ENCODE peak calls at places on chromosomes 13 and 19, in ten cellular contexts. One of them, this sample, is unnamed. For H3K27me3 and H3K36me3, the result is how much of the 10 kb centered on the place peaks cover.

GRCh38 chr13:49499889-49500660 is 4.3 kb downstream of the PHF11 start:
- DNase-seq in GM23338: no peak
- DNase-seq in heart right ventricle: no peak
- DNase-seq in lung: no peak
- DNase-seq in cardiac muscle cell: no peak
- DNase-seq in suprapubic skin: no peak
- DNase-seq in aorta: no peak
- DNase-seq in body of pancreas: no peak
- DNase-seq in GM12878: no peak
- DNase-seq in heart left ventricle: no peak
- DNase-seq in this sample: no peak

GRCh38 chr19:2495130-2495641 is 19.3 kb downstream of the GADD45B start:
- DNase-seq in GM23338: no peak
- DNase-seq in heart right ventricle: peak
- DNase-seq in lung: peak
- DNase-seq in cardiac muscle cell: peak
- DNase-seq in suprapubic skin: peak
- DNase-seq in aorta: peak
- DNase-seq in body of pancreas: peak
- DNase-seq in GM12878: no peak
- DNase-seq in heart left ventricle: peak
- DNase-seq in this sample: peak

GRCh38 chr19:13212759-13213330 is 62.6 kb downstream of the IER2 start:
- DNase-seq in GM23338: peak
- DNase-seq in heart right ventricle: peak
- DNase-seq in lung: peak
- DNase-seq in cardiac muscle cell: peak
- DNase-seq in suprapubic skin: no peak
- DNase-seq in aorta: peak
- DNase-seq in body of pancreas: peak
- DNase-seq in GM12878: peak
- DNase-seq in heart left ventricle: peak
- DNase-seq in this sample: peak

GRCh38 chr19:34481861-34482379 is 362 bp downstream of the WTIP start:
- DNase-seq in GM23338: no peak
- DNase-seq in heart right ventricle: no peak
- DNase-seq in lung: no peak
- DNase-seq in cardiac muscle cell: no peak
- DNase-seq in suprapubic skin: no peak
- DNase-seq in aorta: no peak
- DNase-seq in body of pancreas: no peak
- DNase-seq in GM12878: no peak
- DNase-seq in heart left ventricle: no peak
- DNase-seq in this sample: peak

GRCh38 chr19:39407394-39407643 is 672 bp downstream of the ZFP36 start:
- DNase-seq in GM23338: no peak
- DNase-seq in heart right ventricle: no peak
- DNase-seq in lung: peak
- DNase-seq in cardiac muscle cell: no peak
- DNase-seq in suprapubic skin: no peak
- DNase-seq in aorta: no peak
- DNase-seq in body of pancreas: no peak
- DNase-seq in GM12878: no peak
- DNase-seq in heart left ventricle: no peak
- DNase-seq in this sample: no peak

GRCh38 chr13:48162182-48162581 is 67.3 kb upstream of the MED4 start:
- DNase-seq in GM23338: no peak
- DNase-seq in heart right ventricle: no peak
- DNase-seq in lung: no peak
- DNase-seq in cardiac muscle cell: no peak
- DNase-seq in suprapubic skin: no peak
- DNase-seq in aorta: no peak
- DNase-seq in body of pancreas: no peak
- DNase-seq in GM12878: no peak
- DNase-seq in heart left ventricle: no peak
- DNase-seq in this sample: no peak

GRCh38 chr13:31131470-31131961 is 30.2 kb downstream of the HSPH1 start:
- DNase-seq in GM23338: no peak
- DNase-seq in heart right ventricle: no peak
- DNase-seq in lung: no peak
- DNase-seq in cardiac muscle cell: no peak
- DNase-seq in suprapubic skin: no peak
- DNase-seq in aorta: no peak
- DNase-seq in body of pancreas: no peak
- DNase-seq in GM12878: no peak
- DNase-seq in heart left ventricle: no peak
- DNase-seq in this sample: no peak

GRCh38 chr19:3580156-3580955 is 4.9 kb upstream of the GIPC3 start:
- DNase-seq in GM23338: no peak
- DNase-seq in heart right ventricle: no peak
- DNase-seq in lung: no peak
- DNase-seq in cardiac muscle cell: no peak
- DNase-seq in suprapubic skin: no peak
- DNase-seq in aorta: no peak
- DNase-seq in body of pancreas: no peak
- DNase-seq in GM12878: no peak
- DNase-seq in heart left ventricle: no peak
- DNase-seq in this sample: no peak

GRCh38 chr13:43061496-43062280 is 38.3 kb downstream of the DNAJC15 start:
- DNase-seq in GM23338: no peak
- DNase-seq in heart right ventricle: no peak
- DNase-seq in lung: no peak
- DNase-seq in cardiac muscle cell: no peak
- DNase-seq in suprapubic skin: no peak
- DNase-seq in aorta: no peak
- DNase-seq in body of pancreas: no peak
- DNase-seq in GM12878: no peak
- DNase-seq in heart left ventricle: no peak
- DNase-seq in this sample: no peak

GRCh38 chr19:13881692-13882418 is 4.9 kb downstream of the NANOS3 start:
- DNase-seq in GM23338: peak
- DNase-seq in heart right ventricle: no peak
- DNase-seq in lung: no peak
- DNase-seq in cardiac muscle cell: no peak
- DNase-seq in suprapubic skin: no peak
- DNase-seq in aorta: no peak
- DNase-seq in body of pancreas: no peak
- DNase-seq in GM12878: no peak
- DNase-seq in heart left ventricle: peak
- DNase-seq in this sample: no peak

GRCh38 chr19:8702350-8702749 is 3.8 kb upstream of the ACTL9 start:
- DNase-seq in GM23338: no peak
- DNase-seq in heart right ventricle: no peak
- DNase-seq in lung: no peak
- DNase-seq in cardiac muscle cell: no peak
- DNase-seq in suprapubic skin: no peak
- DNase-seq in aorta: no peak
- DNase-seq in body of pancreas: no peak
- DNase-seq in GM12878: no peak
- DNase-seq in heart left ventricle: no peak
- DNase-seq in this sample: no peak

GRCh38 chr13:25686831-25687495 is 315.2 kb downstream of the ATP8A2 start:
- DNase-seq in GM23338: no peak
- DNase-seq in heart right ventricle: no peak
- DNase-seq in lung: no peak
- DNase-seq in cardiac muscle cell: no peak
- DNase-seq in suprapubic skin: no peak
- DNase-seq in aorta: no peak
- DNase-seq in body of pancreas: no peak
- DNase-seq in GM12878: no peak
- DNase-seq in heart left ventricle: no peak
- DNase-seq in this sample: no peak

GRCh38 chr13:32323912-32324311 is 8.6 kb downstream of the BRCA2 start:
- DNase-seq in GM23338: no peak
- DNase-seq in heart right ventricle: no peak
- DNase-seq in lung: no peak
- DNase-seq in cardiac muscle cell: no peak
- DNase-seq in suprapubic skin: no peak
- DNase-seq in aorta: no peak
- DNase-seq in body of pancreas: no peak
- DNase-seq in GM12878: no peak
- DNase-seq in heart left ventricle: no peak
- DNase-seq in this sample: no peak

GRCh38 chr13:77832339-77833100 is 86.1 kb downstream of the EDNRB start:
- DNase-seq in GM23338: no peak
- DNase-seq in heart right ventricle: no peak
- DNase-seq in lung: no peak
- DNase-seq in cardiac muscle cell: no peak
- DNase-seq in suprapubic skin: no peak
- DNase-seq in aorta: no peak
- DNase-seq in body of pancreas: no peak
- DNase-seq in GM12878: no peak
- DNase-seq in heart left ventricle: no peak
- DNase-seq in this sample: no peak

GRCh38 chr13:100767192-100767591 is 92.6 kb upstream of the TMTC4 start:
- DNase-seq in GM23338: no peak
- DNase-seq in heart right ventricle: no peak
- DNase-seq in lung: no peak
- DNase-seq in cardiac muscle cell: no peak
- DNase-seq in suprapubic skin: no peak
- DNase-seq in aorta: no peak
- DNase-seq in body of pancreas: no peak
- DNase-seq in GM12878: no peak
- DNase-seq in heart left ventricle: no peak
- DNase-seq in this sample: no peak

GRCh38 chr13:29883941-29884518 is 33.6 kb upstream of the UBL3 start:
- DNase-seq in GM23338: no peak
- DNase-seq in heart right ventricle: no peak
- DNase-seq in lung: no peak
- DNase-seq in cardiac muscle cell: no peak
- DNase-seq in suprapubic skin: no peak
- DNase-seq in aorta: no peak
- DNase-seq in body of pancreas: no peak
- DNase-seq in GM12878: no peak
- DNase-seq in heart left ventricle: no peak
- DNase-seq in this sample: peak

GRCh38 chr19:56538761-56539263 is at the start of gene ZFP28:
- DNase-seq in GM23338: peak
- DNase-seq in heart right ventricle: peak
- DNase-seq in lung: peak
- DNase-seq in cardiac muscle cell: no peak
- DNase-seq in suprapubic skin: peak
- DNase-seq in aorta: peak
- DNase-seq in body of pancreas: no peak
- DNase-seq in GM12878: no peak
- DNase-seq in heart left ventricle: peak
- DNase-seq in this sample: peak

GRCh38 chr13:101452519-101453485 is at the start of gene ITGBL1:
- DNase-seq in GM23338: no peak
- DNase-seq in heart right ventricle: no peak
- DNase-seq in lung: no peak
- DNase-seq in cardiac muscle cell: no peak
- DNase-seq in suprapubic skin: peak
- DNase-seq in aorta: peak
- DNase-seq in body of pancreas: peak
- DNase-seq in GM12878: no peak
- DNase-seq in heart left ventricle: no peak
- DNase-seq in this sample: peak

GRCh38 chr19:510606-511100 is 3.4 kb downstream of the TPGS1 start:
- DNase-seq in GM23338: peak
- DNase-seq in heart right ventricle: peak
- DNase-seq in lung: peak
- DNase-seq in cardiac muscle cell: peak
- DNase-seq in suprapubic skin: no peak
- DNase-seq in aorta: peak
- DNase-seq in body of pancreas: peak
- DNase-seq in GM12878: peak
- DNase-seq in heart left ventricle: peak
- DNase-seq in this sample: peak
- H3K4me3 ChIP-seq in GM23338: peak
- H3K4me3 ChIP-seq in heart right ventricle: peak
- H3K4me3 ChIP-seq in lung: no peak
- H3K4me3 ChIP-seq in cardiac muscle cell: no peak
- H3K4me3 ChIP-seq in suprapubic skin: peak
- H3K4me3 ChIP-seq in aorta: no peak
- H3K4me3 ChIP-seq in body of pancreas: no peak
- H3K4me3 ChIP-seq in GM12878: no peak
- H3K4me3 ChIP-seq in heart left ventricle: peak
- H3K4me3 ChIP-seq in this sample: no peak

DNA sequence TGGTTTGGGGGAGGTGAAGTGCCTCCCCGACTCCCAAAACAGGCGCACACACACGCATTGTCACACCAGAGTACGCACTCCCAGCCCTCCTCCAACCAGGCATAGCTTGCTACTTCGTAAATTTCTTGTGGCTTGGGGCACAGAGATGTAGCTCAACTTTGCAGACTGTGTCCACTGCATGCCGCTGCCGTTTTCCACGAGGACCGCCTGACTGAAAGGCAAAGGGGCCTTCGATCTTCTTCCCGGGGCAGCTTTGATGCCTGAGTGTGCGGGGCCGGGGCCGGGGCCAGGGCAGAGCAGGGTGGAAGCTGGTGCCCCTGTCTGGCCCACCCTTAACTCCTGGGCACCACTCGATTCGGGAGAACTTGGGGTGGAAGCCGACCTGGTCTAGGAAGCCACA is 5.7 kb upstream of the TSHZ3 start:
- DNase-seq in GM23338: peak
- DNase-seq in heart right ventricle: no peak
- DNase-seq in lung: no peak
- DNase-seq in cardiac muscle cell: no peak
- DNase-seq in suprapubic skin: no peak
- DNase-seq in aorta: no peak
- DNase-seq in body of pancreas: no peak
- DNase-seq in GM12878: no peak
- DNase-seq in heart left ventricle: no peak
- DNase-seq in this sample: no peak
- H3K27me3 ChIP-seq in GM23338: half or more
- H3K27me3 ChIP-seq in heart right ventricle: half or more
- H3K27me3 ChIP-seq in lung: under half
- H3K27me3 ChIP-seq in cardiac muscle cell: half or more
- H3K27me3 ChIP-seq in suprapubic skin: half or more
- H3K27me3 ChIP-seq in aorta: under half
- H3K27me3 ChIP-seq in body of pancreas: under half
- H3K27me3 ChIP-seq in GM12878: under half
- H3K27me3 ChIP-seq in heart left ventricle: half or more
- H3K27me3 ChIP-seq in this sample: under half

GRCh38 chr13:110334841-110335490 is 27.9 kb downstream of the COL4A2 start:
- DNase-seq in GM23338: no peak
- DNase-seq in heart right ventricle: no peak
- DNase-seq in lung: no peak
- DNase-seq in cardiac muscle cell: no peak
- DNase-seq in suprapubic skin: no peak
- DNase-seq in aorta: no peak
- DNase-seq in body of pancreas: no peak
- DNase-seq in GM12878: no peak
- DNase-seq in heart left ventricle: no peak
- DNase-seq in this sample: peak
- H3K36me3 ChIP-seq in GM23338: under half
- H3K36me3 ChIP-seq in heart right ventricle: under half
- H3K36me3 ChIP-seq in lung: under half
- H3K36me3 ChIP-seq in cardiac muscle cell: under half
- H3K36me3 ChIP-seq in suprapubic skin: under half
- H3K36me3 ChIP-seq in aorta: under half
- H3K36me3 ChIP-seq in body of pancreas: under half
- H3K36me3 ChIP-seq in GM12878: under half
- H3K36me3 ChIP-seq in heart left ventricle: under half
- H3K36me3 ChIP-seq in this sample: under half

DNA sequence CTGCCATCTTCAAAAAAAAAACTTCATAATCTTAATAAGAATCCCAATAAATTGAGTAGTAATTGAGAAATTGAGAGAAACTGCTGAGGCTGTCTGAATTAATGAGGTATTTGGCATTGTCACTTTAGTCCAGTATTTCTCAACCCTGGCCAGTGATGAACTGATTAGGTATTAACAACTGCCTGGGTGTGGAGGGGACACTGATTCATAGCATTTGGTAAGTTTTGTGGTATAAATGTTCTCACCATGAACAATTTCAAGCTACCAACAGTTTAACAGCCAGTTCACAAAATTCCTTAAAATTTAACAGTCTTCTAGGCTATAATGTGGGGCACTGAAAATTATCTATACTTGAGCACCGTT is 18.3 kb downstream of the GPC6 start:
- DNase-seq in GM23338: no peak
- DNase-seq in heart right ventricle: no peak
- DNase-seq in lung: no peak
- DNase-seq in cardiac muscle cell: no peak
- DNase-seq in suprapubic skin: no peak
- DNase-seq in aorta: no peak
- DNase-seq in body of pancreas: no peak
- DNase-seq in GM12878: no peak
- DNase-seq in heart left ventricle: no peak
- DNase-seq in this sample: no peak
- H3K4me3 ChIP-seq in GM23338: no peak
- H3K4me3 ChIP-seq in heart right ventricle: peak
- H3K4me3 ChIP-seq in lung: no peak
- H3K4me3 ChIP-seq in cardiac muscle cell: no peak
- H3K4me3 ChIP-seq in suprapubic skin: peak
- H3K4me3 ChIP-seq in aorta: no peak
- H3K4me3 ChIP-seq in body of pancreas: no peak
- H3K4me3 ChIP-seq in GM12878: no peak
- H3K4me3 ChIP-seq in heart left ventricle: peak
- H3K4me3 ChIP-seq in this sample: peak

This sample was measured in MG63.